ENCODE peak calls at places on chromosomes 4 and X, in nine cellular contexts. Y is fibroblast of mammary gland; A is upper lobe of right lung; J is EL; C is GM10248; P is activated CD4-positive, alpha-beta T cell treated with anti-CD3 and anti-CD28 coated beads, Interleukin-2, amount 10 ng/mL, durations not matched to agents 7 days and 5 days; L is activated T-cell treated with anti-CD3 and anti-CD28 coated beads for 1 hour; K is BJ; Z is colonic mucosa. G is an unnamed sample.

GRCh38 chrX:84721416-84721815 is 219.2 kb upstream of the HDX start:
- DNase-seq in Y (no peak), A (no peak), J (no peak), C (no peak), P (no peak), L (no peak), K (no peak), Z (no peak), G (no peak)

GRCh38 chr4:98546910-98547544 is 111.4 kb downstream of the TSPAN5 start:
- DNase-seq in Y (peak; percentile 67), A (no peak), J (peak; percentile 51), C (no peak), P (no peak), L (no peak), K (no peak), Z (no peak), G (no peak)

GRCh38 chrX:22276781-22277180 is 4.1 kb downstream of the CBLL2 start:
- DNase-seq in Y (peak; percentile 75), A (no peak), J (no peak), C (no peak), P (no peak), L (no peak), K (no peak), Z (no peak), G (no peak)

GRCh38 chr4:15914291-15914690 is 24.2 kb downstream of the FGFBP1 start:
- DNase-seq in Y (peak; percentile 36), A (no peak), J (peak; percentile 6), C (no peak), P (no peak), L (no peak), K (no peak), Z (no peak), G (no peak)

GRCh38 chr4:128378668-128379067 is 91.1 kb upstream of the PGRMC2 start:
- DNase-seq in Y (no peak), A (no peak), J (no peak), C (no peak), P (no peak), L (no peak), K (no peak), Z (no peak), G (no peak)

GRCh38 chr4:98682719-98683118 is 24.3 kb upstream of the TSPAN5 start:
- DNase-seq in Y (peak; percentile 47), A (no peak), J (peak; percentile 73), C (no peak), P (no peak), L (no peak), K (no peak), Z (no peak), G (no peak)

GRCh38 chrX:107450823-107451509 is 1.5 kb downstream of the FRMPD3 start:
- DNase-seq in Y (peak; percentile 10), A (no peak), J (peak; percentile 0), C (no peak), P (no peak), L (no peak), K (no peak), Z (no peak), G (no peak)

GRCh38 chr4:100707786-100708185 is 190.0 kb upstream of the EMCN start:
- DNase-seq in Y (no peak), A (no peak), J (no peak), C (no peak), P (no peak), L (no peak), K (no peak), Z (no peak), G (no peak)

GRCh38 chrX:97529801-97530200 is 646.1 kb downstream of the RPA4 start:
- DNase-seq in Y (peak; percentile 7), A (no peak), J (no peak), C (no peak), P (no peak), L (no peak), K (no peak), Z (no peak), G (no peak)

GRCh38 chr4:119781044-119781443 is 152.4 kb upstream of the PDE5A start:
- DNase-seq in Y (no peak), A (no peak), J (no peak), C (no peak), P (no peak), L (no peak), K (no peak), Z (no peak), G (no peak)

GRCh38 chrX:53435997-53436396 is 1.8 kb upstream of the HSD17B10 start:
- DNase-seq in Y (peak; percentile 71), A (peak; percentile 65), J (peak; percentile 49), C (peak; percentile 71), P (peak; percentile 73), L (peak; percentile 31), K (no peak), Z (peak; percentile 72), G (peak; percentile 46)

GRCh38 chr4:57075353-57075752 is 34.8 kb downstream of the IGFBP7 start:
- DNase-seq in Y (no peak), A (no peak), J (no peak), C (no peak), P (no peak), L (no peak), K (no peak), Z (no peak), G (no peak)

G was measured in effector CD8-positive, alpha-beta T cell.